ENCODE peak calls at places on chromosomes 11 and 22, in nine cellular contexts. U is foreskin keratinocyte, G is psoas muscle, P is fibroblast of villous mesenchyme, E is fibroblast of pulmonary artery, T is nephron progenitor cell, A is Caco-2, S is pancreas, L is OCI-LY7. W is an unnamed sample.

GRCh38 chr11:65968600-65969482 is 7.3 kb downstream of the SART1 start:
- DNase-seq in U (no peak), G (no peak), T (no peak), A (no peak), L (no peak), P (no peak), E (no peak), S (no peak), W (no peak)

GRCh38 chr22:17400305-17400704 is 31.0 kb downstream of the CECR2 start:
- DNase-seq in U (no peak), G (no peak), S (no peak), E (peak), A (no peak), P (no peak), L (no peak), T (no peak), W (no peak)

GRCh38 chr11:112697779-112698178 is 263.4 kb upstream of the NCAM1 start:
- DNase-seq in U (no peak), A (no peak), L (no peak), G (no peak), P (no peak), T (no peak), E (no peak), S (no peak), W (no peak)

GRCh38 chr11:12430912-12431311 is 53.5 kb downstream of the PARVA start:
- DNase-seq in E (peak), S (no peak), G (peak), A (no peak), P (peak), L (no peak), U (peak), T (no peak), W (peak)

GRCh38 chr11:47607380-47607779 is 13.2 kb upstream of the C1QTNF4 start:
- DNase-seq in E (peak), T (no peak), L (no peak), A (peak), G (peak), P (peak), S (no peak), U (no peak), W (no peak)

GRCh38 chr22:23708270-23708669 is 17.5 kb downstream of the RGL4 start:
- DNase-seq in L (no peak), G (no peak), P (no peak), U (no peak), A (no peak), S (no peak), T (no peak), E (no peak), W (no peak)

GRCh38 chr11:61695917-61696316 is 15.7 kb downstream of the DAGLA start:
- DNase-seq in E (peak), L (no peak), A (no peak), T (no peak), G (peak), P (peak), U (peak), S (no peak), W (peak)

GRCh38 chr11:60251485-60252207 is 8.7 kb upstream of the MS4A4E start:
- DNase-seq in L (no peak), P (peak), T (peak), G (no peak), S (no peak), E (peak), A (no peak), U (no peak), W (no peak)

GRCh38 chr11:2204361-2205213 is 33.0 kb upstream of the TH start:
- DNase-seq in U (no peak), G (no peak), E (no peak), S (peak), A (peak), L (no peak), P (no peak), T (no peak), W (peak)

GRCh38 chr11:1486054-1486825 is at the start of gene MOB2:
- DNase-seq in U (no peak), L (no peak), S (peak), G (peak), T (peak), A (no peak), P (no peak), E (peak), W (no peak)

GRCh38 chr22:28600546-28601143 is 79.0 kb downstream of the TTC28 start:
- DNase-seq in T (no peak), S (no peak), G (no peak), L (peak), A (no peak), E (peak), P (peak), U (no peak), W (no peak)

GRCh38 chr11:122632178-122632824 is 23.2 kb upstream of the UBASH3B start:
- DNase-seq in L (no peak), P (no peak), E (no peak), S (no peak), A (peak), T (no peak), G (no peak), U (peak), W (no peak)

DNA sequence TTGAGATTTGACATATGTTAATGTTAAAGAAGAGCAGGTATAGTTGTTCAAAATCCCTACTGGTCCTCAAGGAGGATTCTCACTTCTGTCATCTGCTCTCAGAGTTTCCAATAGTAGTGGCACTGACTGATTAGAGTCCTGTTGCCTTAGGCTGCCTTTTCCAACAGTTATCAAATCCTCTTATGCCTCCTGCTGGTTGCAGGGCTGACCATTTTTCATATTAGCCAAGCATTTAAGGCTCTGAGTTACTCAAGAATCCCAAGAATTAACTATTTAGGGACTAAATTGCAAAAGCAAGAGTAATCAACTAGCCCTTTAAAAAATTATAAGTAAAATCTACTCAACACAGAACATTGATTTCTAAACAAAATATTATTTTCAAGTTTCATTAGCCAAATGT is 212.0 kb upstream of the CHORDC1 start:
- DNase-seq in T (no peak), G (no peak), A (peak), E (no peak), P (peak), L (no peak), S (no peak), U (no peak), W (no peak)
- TF ChIP-seq CTCF in T (no peak), G (no peak), A (peak), E (no peak), P (no peak), L (no peak), S (no peak), U (no peak), W (no peak)

DNA sequence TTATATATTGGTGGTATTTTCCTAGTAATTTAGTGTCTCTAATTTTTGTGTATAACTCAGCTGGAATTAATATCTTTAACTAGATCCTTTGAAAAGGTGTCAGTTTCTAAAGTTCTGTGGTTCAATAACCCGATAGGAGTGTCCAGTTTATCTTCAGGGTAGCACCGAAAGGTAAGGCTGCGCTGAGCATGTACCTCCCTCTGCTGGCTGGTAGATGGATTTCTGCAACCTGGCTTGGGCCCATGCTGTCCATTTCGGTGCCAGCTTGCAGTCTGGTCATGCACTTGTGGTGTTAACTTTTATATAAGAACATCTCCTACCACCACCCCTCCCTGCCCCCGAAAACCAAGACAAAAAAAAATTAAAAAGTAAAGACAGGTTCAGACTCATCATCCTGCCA is 24.7 kb downstream of the EXT2 start:
- DNase-seq in P (no peak), L (no peak), S (no peak), T (no peak), U (no peak), E (no peak), G (no peak), A (no peak), W (no peak)
- TF ChIP-seq CTCF in P (peak), L (peak), S (no peak), T (peak), U (peak), E (peak), G (peak), A (peak), W (no peak)

GRCh38 chr22:45201678-45202332 is 38.1 kb downstream of the NUP50 start:
- DNase-seq in P (peak), S (no peak), T (no peak), U (peak), A (peak), L (no peak), E (peak), G (no peak), W (no peak)
- TF ChIP-seq CTCF in P (no peak), S (no peak), T (no peak), U (no peak), A (no peak), L (no peak), E (no peak), G (no peak), W (no peak)

GRCh38 chr11:45407226-45407625 is 121.1 kb upstream of the SYT13 start:
- DNase-seq in P (no peak), E (no peak), L (no peak), S (no peak), G (no peak), A (no peak), T (no peak), U (no peak), W (no peak)

GRCh38 chr11:45402049-45402630 is 116.0 kb upstream of the SYT13 start:
- DNase-seq in T (no peak), S (no peak), U (no peak), G (no peak), E (no peak), L (no peak), P (no peak), A (no peak), W (no peak)

GRCh38 chr11:45409587-45409986 is 123.4 kb upstream of the SYT13 start:
- DNase-seq in S (no peak), U (no peak), G (no peak), A (no peak), T (no peak), E (no peak), P (no peak), L (no peak), W (no peak)

GRCh38 chr11:45410391-45411215 is 124.5 kb upstream of the SYT13 start:
- DNase-seq in A (no peak), E (no peak), P (no peak), S (no peak), T (peak), G (no peak), U (no peak), L (no peak), W (no peak)

GRCh38 chr11:45405916-45406670 is 120.0 kb upstream of the SYT13 start:
- DNase-seq in L (peak), E (peak), T (no peak), P (peak), U (no peak), G (no peak), S (no peak), A (no peak), W (no peak)
- TF ChIP-seq CTCF in L (peak), E (peak), T (peak), P (peak), U (peak), G (peak), S (peak), A (no peak), W (no peak)

DNA sequence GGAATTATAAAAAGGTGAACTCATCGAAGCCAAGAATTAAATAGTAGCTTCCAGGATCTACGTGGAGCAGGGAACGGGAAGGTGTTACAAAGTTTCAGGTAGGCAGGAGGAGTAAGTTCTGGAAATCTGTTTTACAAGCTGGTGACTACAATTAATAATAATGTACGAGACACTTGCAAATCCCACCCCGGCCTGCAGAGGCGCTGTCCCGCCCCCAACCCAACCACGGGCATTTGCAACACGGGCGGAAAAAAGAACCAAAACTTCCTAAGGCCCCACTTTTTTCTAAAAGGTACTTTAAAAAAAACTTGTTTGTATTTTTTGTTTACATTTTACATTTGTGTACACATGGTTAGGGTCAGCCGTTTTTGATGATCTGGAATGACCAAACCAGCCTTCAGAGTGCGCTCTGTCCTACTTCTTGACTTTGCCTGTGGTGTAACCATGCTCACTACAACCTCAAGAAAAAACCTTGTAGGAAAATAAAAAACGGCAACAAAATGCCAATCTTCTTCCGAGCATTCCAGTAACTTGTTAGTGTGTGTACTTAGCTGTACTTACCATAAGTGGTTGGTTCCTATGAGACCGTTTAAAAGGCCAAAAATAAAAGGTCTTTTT is 449.6 kb upstream of the B3GAT1 start:
- DNase-seq in S (no peak), A (no peak), L (no peak), T (no peak), G (no peak), P (no peak), E (no peak), U (no peak), W (no peak)
- TF ChIP-seq CTCF in S (no peak), A (peak), L (peak), T (no peak), G (no peak), P (no peak), E (no peak), U (no peak), W (no peak)